ENCODE peak calls at places on chromosomes 12 and 14, in seven cellular contexts. One of them, this sample, is unnamed.

GRCh38 chr12:66071556-66071955 is 59.0 kb downstream of the LLPH start:
- DNase-seq in upper lobe of right lung: no peak
- DNase-seq in thoracic aorta: no peak
- DNase-seq in neural progenitor cell: no peak
- DNase-seq in Panc1: no peak
- DNase-seq in CD8-positive, alpha-beta memory T cell: no peak
- DNase-seq in heart left ventricle: no peak
- DNase-seq in this sample: no peak

GRCh38 chr14:23930742-23931141 is 22.8 kb upstream of the DHRS4 start:
- DNase-seq in heart left ventricle: no peak
- DNase-seq in CD8-positive, alpha-beta memory T cell: no peak
- DNase-seq in neural progenitor cell: no peak
- DNase-seq in Panc1: no peak
- DNase-seq in upper lobe of right lung: no peak
- DNase-seq in thoracic aorta: no peak
- DNase-seq in this sample: no peak

GRCh38 chr12:110197003-110197402 is 72.8 kb downstream of the IFT81 start:
- DNase-seq in upper lobe of right lung: no peak
- DNase-seq in thoracic aorta: no peak
- DNase-seq in Panc1: no peak
- DNase-seq in heart left ventricle: no peak
- DNase-seq in CD8-positive, alpha-beta memory T cell: no peak
- DNase-seq in neural progenitor cell: no peak
- DNase-seq in this sample: no peak

GRCh38 chr14:75223664-75224154 is 47.3 kb upstream of the TMED10 start:
- DNase-seq in thoracic aorta: no peak
- DNase-seq in CD8-positive, alpha-beta memory T cell: no peak
- DNase-seq in upper lobe of right lung: no peak
- DNase-seq in heart left ventricle: peak; percentile 55
- DNase-seq in neural progenitor cell: peak; percentile 79
- DNase-seq in Panc1: no peak
- DNase-seq in this sample: no peak

GRCh38 chr12:14356147-14356546 is 9.3 kb upstream of the ATF7IP start:
- DNase-seq in Panc1: no peak
- DNase-seq in CD8-positive, alpha-beta memory T cell: no peak
- DNase-seq in neural progenitor cell: no peak
- DNase-seq in thoracic aorta: no peak
- DNase-seq in heart left ventricle: no peak
- DNase-seq in upper lobe of right lung: no peak
- DNase-seq in this sample: no peak

GRCh38 chr14:81662570-81663161 is 129.0 kb upstream of the SEL1L start:
- DNase-seq in heart left ventricle: no peak
- DNase-seq in thoracic aorta: no peak
- DNase-seq in Panc1: no peak
- DNase-seq in neural progenitor cell: no peak
- DNase-seq in CD8-positive, alpha-beta memory T cell: no peak
- DNase-seq in upper lobe of right lung: no peak
- DNase-seq in this sample: no peak

GRCh38 chr12:4997939-4998338 is 45.7 kb upstream of the KCNA5 start:
- DNase-seq in CD8-positive, alpha-beta memory T cell: no peak
- DNase-seq in thoracic aorta: peak; percentile 60
- DNase-seq in heart left ventricle: peak; percentile 28
- DNase-seq in neural progenitor cell: no peak
- DNase-seq in Panc1: peak; percentile 24
- DNase-seq in upper lobe of right lung: no peak
- DNase-seq in this sample: no peak

GRCh38 chr14:95664046-95664445 is 22.2 kb upstream of the TCL1B start:
- DNase-seq in upper lobe of right lung: no peak
- DNase-seq in CD8-positive, alpha-beta memory T cell: no peak
- DNase-seq in Panc1: no peak
- DNase-seq in neural progenitor cell: no peak
- DNase-seq in heart left ventricle: no peak
- DNase-seq in thoracic aorta: no peak
- DNase-seq in this sample: no peak

GRCh38 chr14:51208982-51209381 is 31.1 kb upstream of the TMX1 start:
- DNase-seq in upper lobe of right lung: no peak
- DNase-seq in neural progenitor cell: no peak
- DNase-seq in Panc1: no peak
- DNase-seq in CD8-positive, alpha-beta memory T cell: no peak
- DNase-seq in thoracic aorta: no peak
- DNase-seq in heart left ventricle: no peak
- DNase-seq in this sample: no peak

GRCh38 chr12:69052613-69053408 is 119.8 kb upstream of the CPM start:
- DNase-seq in neural progenitor cell: no peak
- DNase-seq in thoracic aorta: no peak
- DNase-seq in CD8-positive, alpha-beta memory T cell: no peak
- DNase-seq in upper lobe of right lung: no peak
- DNase-seq in Panc1: no peak
- DNase-seq in heart left ventricle: no peak
- DNase-seq in this sample: no peak

GRCh38 chr12:132046561-132046960 is 96.8 kb downstream of the EP400 start:
- DNase-seq in heart left ventricle: no peak
- DNase-seq in thoracic aorta: no peak
- DNase-seq in CD8-positive, alpha-beta memory T cell: no peak
- DNase-seq in Panc1: no peak
- DNase-seq in upper lobe of right lung: no peak
- DNase-seq in neural progenitor cell: no peak
- DNase-seq in this sample: no peak

DNA sequence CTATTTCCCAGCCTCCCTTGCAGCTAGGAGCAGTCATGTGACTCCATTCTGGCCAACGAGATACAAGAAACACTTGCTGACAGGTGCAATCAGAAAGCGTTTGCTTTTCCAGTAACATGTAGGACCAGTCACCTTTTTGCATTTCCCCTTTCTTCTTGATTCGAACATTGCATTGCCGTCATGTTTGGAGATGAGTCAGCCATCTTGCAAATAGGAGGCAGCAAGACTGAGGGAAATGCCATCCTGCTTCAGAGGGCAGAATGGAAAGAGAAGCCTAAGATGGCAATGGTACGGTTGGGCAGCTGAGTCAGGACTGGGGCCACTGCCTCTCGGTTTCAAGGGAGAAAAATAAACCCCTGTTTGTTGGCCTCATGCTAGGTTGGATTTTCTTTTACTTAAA is 34.5 kb upstream of the GPR132 start:
- DNase-seq in neural progenitor cell: no peak
- DNase-seq in Panc1: no peak
- DNase-seq in CD8-positive, alpha-beta memory T cell: no peak
- DNase-seq in heart left ventricle: no peak
- DNase-seq in upper lobe of right lung: no peak
- DNase-seq in thoracic aorta: no peak
- DNase-seq in this sample: no peak
- H3K9me3 ChIP-seq in neural progenitor cell: no peaks in the 10 kb centered on the region
- H3K9me3 ChIP-seq in Panc1: no peaks in the 10 kb centered on the region
- H3K9me3 ChIP-seq in CD8-positive, alpha-beta memory T cell: no peaks in the 10 kb centered on the region
- H3K9me3 ChIP-seq in heart left ventricle: no peaks in the 10 kb centered on the region
- H3K9me3 ChIP-seq in upper lobe of right lung: no peaks in the 10 kb centered on the region
- H3K9me3 ChIP-seq in thoracic aorta: peaks cover 3% of the 10 kb centered on the region
- H3K9me3 ChIP-seq in this sample: no peaks in the 10 kb centered on the region

GRCh38 chr14:106209745-106210144 is 683.4 kb downstream of the TMEM121 start:
- DNase-seq in Panc1: no peak
- DNase-seq in heart left ventricle: no peak
- DNase-seq in thoracic aorta: no peak
- DNase-seq in CD8-positive, alpha-beta memory T cell: no peak
- DNase-seq in neural progenitor cell: no peak
- DNase-seq in upper lobe of right lung: no peak
- DNase-seq in this sample: peak; percentile 64
- H3K9me3 ChIP-seq in Panc1: no peaks in the 10 kb centered on the region
- H3K9me3 ChIP-seq in heart left ventricle: no peaks in the 10 kb centered on the region
- H3K9me3 ChIP-seq in thoracic aorta: no peaks in the 10 kb centered on the region
- H3K9me3 ChIP-seq in CD8-positive, alpha-beta memory T cell: no peaks in the 10 kb centered on the region
- H3K9me3 ChIP-seq in neural progenitor cell: no peaks in the 10 kb centered on the region
- H3K9me3 ChIP-seq in upper lobe of right lung: no peaks in the 10 kb centered on the region
- H3K9me3 ChIP-seq in this sample: no peaks in the 10 kb centered on the region

GRCh38 chr12:118503476-118503875 is 127.1 kb downstream of the SUDS3 start:
- DNase-seq in neural progenitor cell: no peak
- DNase-seq in heart left ventricle: no peak
- DNase-seq in thoracic aorta: no peak
- DNase-seq in upper lobe of right lung: no peak
- DNase-seq in CD8-positive, alpha-beta memory T cell: no peak
- DNase-seq in Panc1: no peak
- DNase-seq in this sample: no peak

GRCh38 chr12:118501489-118501888 is 125.1 kb downstream of the SUDS3 start:
- DNase-seq in heart left ventricle: no peak
- DNase-seq in upper lobe of right lung: no peak
- DNase-seq in CD8-positive, alpha-beta memory T cell: no peak
- DNase-seq in neural progenitor cell: no peak
- DNase-seq in thoracic aorta: no peak
- DNase-seq in Panc1: no peak
- DNase-seq in this sample: no peak

GRCh38 chr12:118495296-118495695 is 118.9 kb downstream of the SUDS3 start:
- DNase-seq in CD8-positive, alpha-beta memory T cell: no peak
- DNase-seq in Panc1: no peak
- DNase-seq in heart left ventricle: no peak
- DNase-seq in upper lobe of right lung: no peak
- DNase-seq in neural progenitor cell: no peak
- DNase-seq in thoracic aorta: no peak
- DNase-seq in this sample: no peak

GRCh38 chr12:118498171-118498570 is 121.8 kb downstream of the SUDS3 start:
- DNase-seq in Panc1: no peak
- DNase-seq in upper lobe of right lung: no peak
- DNase-seq in heart left ventricle: peak; percentile 11
- DNase-seq in CD8-positive, alpha-beta memory T cell: no peak
- DNase-seq in thoracic aorta: no peak
- DNase-seq in neural progenitor cell: no peak
- DNase-seq in this sample: no peak

GRCh38 chr12:118500302-118500701 is 123.9 kb downstream of the SUDS3 start:
- DNase-seq in upper lobe of right lung: no peak
- DNase-seq in thoracic aorta: no peak
- DNase-seq in Panc1: no peak
- DNase-seq in neural progenitor cell: no peak
- DNase-seq in CD8-positive, alpha-beta memory T cell: no peak
- DNase-seq in heart left ventricle: no peak
- DNase-seq in this sample: no peak
- H3K9me3 ChIP-seq in upper lobe of right lung: no peaks in the 10 kb centered on the region
- H3K9me3 ChIP-seq in thoracic aorta: peaks cover 4% of the 10 kb centered on the region
- H3K9me3 ChIP-seq in Panc1: no peaks in the 10 kb centered on the region
- H3K9me3 ChIP-seq in neural progenitor cell: no peaks in the 10 kb centered on the region
- H3K9me3 ChIP-seq in CD8-positive, alpha-beta memory T cell: no peaks in the 10 kb centered on the region
- H3K9me3 ChIP-seq in heart left ventricle: no peaks in the 10 kb centered on the region
- H3K9me3 ChIP-seq in this sample: no peaks in the 10 kb centered on the region

DNA sequence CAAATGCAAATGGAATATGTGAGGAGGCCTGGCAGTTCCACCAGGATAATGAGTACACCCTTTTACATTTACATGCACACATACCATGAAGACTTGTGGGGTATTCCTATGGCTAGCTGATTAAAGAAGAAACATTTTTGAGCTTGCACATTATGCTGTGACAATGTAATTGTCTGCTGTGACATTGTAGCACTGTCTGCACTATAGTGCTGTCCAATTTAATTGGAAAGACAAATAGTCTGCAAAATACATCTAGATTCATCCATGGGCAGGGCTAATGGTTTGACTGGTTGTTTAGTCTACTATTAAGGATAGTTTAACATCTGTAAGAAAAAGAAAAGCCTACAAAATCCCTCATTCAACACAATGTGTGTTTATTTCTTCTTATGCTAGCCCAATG is 1005.6 kb upstream of the LRFN5 start:
- DNase-seq in Panc1: no peak
- DNase-seq in thoracic aorta: no peak
- DNase-seq in CD8-positive, alpha-beta memory T cell: no peak
- DNase-seq in neural progenitor cell: no peak
- DNase-seq in upper lobe of right lung: no peak
- DNase-seq in heart left ventricle: no peak
- DNase-seq in this sample: no peak
- H3K9me3 ChIP-seq in Panc1: no peaks in the 10 kb centered on the region
- H3K9me3 ChIP-seq in thoracic aorta: no peaks in the 10 kb centered on the region
- H3K9me3 ChIP-seq in CD8-positive, alpha-beta memory T cell: no peaks in the 10 kb centered on the region
- H3K9me3 ChIP-seq in neural progenitor cell: no peaks in the 10 kb centered on the region
- H3K9me3 ChIP-seq in upper lobe of right lung: no peaks in the 10 kb centered on the region
- H3K9me3 ChIP-seq in heart left ventricle: no peaks in the 10 kb centered on the region
- H3K9me3 ChIP-seq in this sample: no peaks in the 10 kb centered on the region

GRCh38 chr14:103070971-103071542 is 13.0 kb upstream of the LBHD2 start:
- DNase-seq in thoracic aorta: no peak
- DNase-seq in CD8-positive, alpha-beta memory T cell: no peak
- DNase-seq in Panc1: no peak
- DNase-seq in heart left ventricle: no peak
- DNase-seq in upper lobe of right lung: peak; percentile 86
- DNase-seq in neural progenitor cell: no peak
- DNase-seq in this sample: no peak

GRCh38 chr14:103071544-103072251 is 12.3 kb upstream of the LBHD2 start:
- DNase-seq in heart left ventricle: no peak
- DNase-seq in Panc1: no peak
- DNase-seq in thoracic aorta: no peak
- DNase-seq in upper lobe of right lung: peak; percentile 90
- DNase-seq in CD8-positive, alpha-beta memory T cell: no peak
- DNase-seq in neural progenitor cell: peak; percentile 52
- DNase-seq in this sample: no peak

GRCh38 chr14:103073876-103074698 is 9.9 kb upstream of the LBHD2 start:
- DNase-seq in thoracic aorta: no peak
- DNase-seq in heart left ventricle: no peak
- DNase-seq in neural progenitor cell: no peak
- DNase-seq in Panc1: no peak
- DNase-seq in upper lobe of right lung: peak; percentile 67
- DNase-seq in CD8-positive, alpha-beta memory T cell: no peak
- DNase-seq in this sample: no peak

GRCh38 chr14:103073367-103073875 is 10.6 kb upstream of the LBHD2 start:
- DNase-seq in Panc1: no peak
- DNase-seq in neural progenitor cell: no peak
- DNase-seq in heart left ventricle: no peak
- DNase-seq in thoracic aorta: no peak
- DNase-seq in CD8-positive, alpha-beta memory T cell: no peak
- DNase-seq in upper lobe of right lung: peak; percentile 58
- DNase-seq in this sample: no peak

DNA sequence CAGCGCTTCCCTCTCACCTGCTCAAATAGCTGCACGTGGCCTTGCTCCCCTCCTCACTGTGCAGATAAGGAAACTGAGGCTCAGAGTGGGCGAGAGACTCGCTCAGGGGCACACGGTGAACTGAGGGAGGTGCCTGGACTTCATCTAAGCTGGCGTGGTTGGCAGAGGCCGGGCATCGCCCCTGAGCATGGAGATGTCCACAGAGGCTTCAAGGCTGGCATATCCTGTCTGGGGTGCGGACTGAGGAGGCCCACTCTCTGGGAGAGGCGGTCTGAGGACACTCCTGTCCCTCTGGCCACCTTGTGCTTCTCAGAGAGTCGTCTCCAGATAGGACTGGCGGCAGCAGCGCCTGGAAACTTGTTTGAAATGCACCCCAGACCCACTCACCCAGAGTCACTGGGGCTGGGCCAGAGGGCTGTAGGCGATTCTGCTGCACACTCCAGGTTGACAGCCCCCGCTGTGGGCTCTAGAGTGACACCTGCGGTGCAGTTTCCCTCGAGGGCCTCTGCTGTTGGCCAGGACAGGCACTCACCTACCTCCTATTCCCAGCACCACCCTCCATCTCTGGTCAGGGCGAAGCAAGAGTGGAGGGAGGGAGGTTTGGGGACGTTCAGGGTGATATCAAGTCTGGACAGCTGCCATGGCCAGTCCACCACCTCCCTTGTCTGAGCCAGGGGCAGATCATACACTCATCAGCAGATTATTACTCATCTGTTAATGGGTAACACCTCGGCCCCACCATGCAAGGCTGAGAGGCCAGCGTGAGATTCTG is 11.2 kb upstream of the LBHD2 start:
- DNase-seq in CD8-positive, alpha-beta memory T cell: no peak
- DNase-seq in thoracic aorta: no peak
- DNase-seq in upper lobe of right lung: peak; percentile 58
- DNase-seq in Panc1: no peak
- DNase-seq in heart left ventricle: no peak
- DNase-seq in neural progenitor cell: no peak
- DNase-seq in this sample: no peak
- H3K9me3 ChIP-seq in CD8-positive, alpha-beta memory T cell: no peaks in the 10 kb centered on the region
- H3K9me3 ChIP-seq in thoracic aorta: no peaks in the 10 kb centered on the region
- H3K9me3 ChIP-seq in upper lobe of right lung: no peaks in the 10 kb centered on the region
- H3K9me3 ChIP-seq in Panc1: no peaks in the 10 kb centered on the region
- H3K9me3 ChIP-seq in heart left ventricle: no peaks in the 10 kb centered on the region
- H3K9me3 ChIP-seq in neural progenitor cell: no peaks in the 10 kb centered on the region
- H3K9me3 ChIP-seq in this sample: no peaks in the 10 kb centered on the region

GRCh38 chr14:91233936-91234790 is 10.3 kb downstream of the GPR68 start:
- DNase-seq in heart left ventricle: no peak
- DNase-seq in CD8-positive, alpha-beta memory T cell: no peak
- DNase-seq in thoracic aorta: no peak
- DNase-seq in Panc1: no peak
- DNase-seq in neural progenitor cell: no peak
- DNase-seq in upper lobe of right lung: no peak
- DNase-seq in this sample: no peak
- H3K9me3 ChIP-seq in heart left ventricle: no peaks in the 10 kb centered on the region
- H3K9me3 ChIP-seq in CD8-positive, alpha-beta memory T cell: no peaks in the 10 kb centered on the region
- H3K9me3 ChIP-seq in thoracic aorta: no peaks in the 10 kb centered on the region
- H3K9me3 ChIP-seq in Panc1: no peaks in the 10 kb centered on the region
- H3K9me3 ChIP-seq in neural progenitor cell: no peaks in the 10 kb centered on the region
- H3K9me3 ChIP-seq in upper lobe of right lung: no peaks in the 10 kb centered on the region
- H3K9me3 ChIP-seq in this sample: no peaks in the 10 kb centered on the region